ENCODE peak calls at places on chromosomes 4 and X, in four cellular contexts. G is ovary, R is uterus, U is A549. I is an unnamed sample.

GRCh38 chrX:149003863-149004660 is 501.0 kb downstream of the IDS start:
- DNase-seq in G (no peak), U (no peak), R (no peak), I (no peak)

GRCh38 chrX:135086197-135086854 is 34.0 kb downstream of the ETDB start:
- DNase-seq in R (no peak), U (peak; percentile 47), G (no peak), I (peak; percentile 28)

GRCh38 chrX:16771483-16772398 is 14.5 kb upstream of the TXLNG start:
- DNase-seq in R (no peak), U (peak; percentile 50), G (no peak), I (no peak)

GRCh38 chrX:134908235-134908834 is 82.5 kb upstream of the SMIM10 start:
- DNase-seq in R (no peak), U (no peak), G (no peak), I (no peak)

GRCh38 chr4:73692284-73692683 is 48.1 kb upstream of the CXCL8 start:
- DNase-seq in U (no peak), G (no peak), R (no peak), I (peak; percentile 28)

GRCh38 chrX:76555816-76556215 is 128.3 kb downstream of the MAGEE1 start:
- DNase-seq in G (no peak), R (no peak), U (peak; percentile 2), I (no peak)

GRCh38 chr4:108738307-108738706 is 24.5 kb downstream of the ETNPPL start:
- DNase-seq in R (no peak), G (no peak), U (no peak), I (no peak)

GRCh38 chr4:120916937-120917336 is 5.6 kb downstream of the PRDM5 start:
- DNase-seq in R (no peak), U (no peak), G (no peak), I (no peak)

GRCh38 chr4:139025841-139026240 is 10.3 kb downstream of the NOCT start:
- DNase-seq in U (no peak), R (no peak), G (no peak), I (no peak)

GRCh38 chrX:16487620-16488380 is 162.2 kb upstream of the S100G start:
- DNase-seq in G (no peak), R (no peak), U (no peak), I (no peak)

GRCh38 chr4:152115121-152115520 is 354.3 kb upstream of the GATB start:
- DNase-seq in U (no peak), R (no peak), G (no peak), I (no peak)

GRCh38 chrX:39260965-39261364 is 459.7 kb downstream of the MID1IP1 start:
- DNase-seq in G (no peak), R (no peak), U (no peak), I (no peak)

GRCh38 chr4:58600290-58600689 is 1490.1 kb upstream of the IGFBP7 start:
- DNase-seq in G (no peak), R (no peak), U (no peak), I (no peak)

GRCh38 chrX:41518841-41519220 is 71.7 kb downstream of the NYX start:
- DNase-seq in G (peak; percentile 25), U (no peak), R (no peak), I (no peak)

GRCh38 chr4:120922390-120923200 is at the start of gene PRDM5:
- DNase-seq in G (peak; percentile 89), R (peak; percentile 71), U (peak; percentile 30), I (peak; percentile 13)

GRCh38 chr4:171948038-171948437 is 134.8 kb downstream of the GALNTL6 start:
- DNase-seq in R (no peak), U (no peak), G (no peak), I (no peak)

GRCh38 chr4:87227704-87228560 is 7.5 kb upstream of the KLHL8 start:
- DNase-seq in R (no peak), U (no peak), G (no peak), I (no peak)

GRCh38 chrX:36684053-36684452 is 324.1 kb upstream of the FAM47C start:
- DNase-seq in U (no peak), G (no peak), R (no peak), I (no peak)

GRCh38 chr4:63937961-63938360 is 471.3 kb downstream of the TECRL start:
- DNase-seq in R (peak; percentile 59), G (no peak), U (no peak), I (no peak)

GRCh38 chr4:103718993-103719319 is 829 bp downstream of the TACR3 start:
- DNase-seq in U (no peak), R (no peak), G (no peak), I (no peak)

GRCh38 chr4:67934628-67935027 is 28.7 kb downstream of the TMPRSS11A start:
- DNase-seq in U (no peak), R (no peak), G (no peak), I (no peak)

GRCh38 chrX:5306654-5307121 is 922.0 kb downstream of the NLGN4X start:
- DNase-seq in G (no peak), U (no peak), R (no peak), I (no peak)

GRCh38 chrX:28223469-28223868 is 242.2 kb upstream of the DCAF8L1 start:
- DNase-seq in R (no peak), U (no peak), G (no peak), I (no peak)

GRCh38 chrX:101287402-101287801 is 3.7 kb downstream of the TAF7L start:
- DNase-seq in U (peak; percentile 10), G (no peak), R (no peak), I (no peak)

GRCh38 chr4:175386776-175387507 is 425.1 kb downstream of the GPM6A start:
- DNase-seq in U (no peak), G (no peak), R (no peak), I (no peak)

GRCh38 chr4:166078956-166079355 is 205.9 kb downstream of the TLL1 start:
- DNase-seq in G (no peak), U (no peak), R (no peak), I (no peak)

GRCh38 chrX:19334945-19335626 is 8.6 kb upstream of the PDHA1 start:
- DNase-seq in U (peak; percentile 39), R (no peak), G (no peak), I (no peak)

GRCh38 chr4:137998666-137999429 is 243.3 kb downstream of the SLC7A11 start:
- DNase-seq in G (no peak), U (no peak), R (no peak), I (no peak)

GRCh38 chr4:85402371-85402770 is 72.6 kb upstream of the ARHGAP24 start:
- DNase-seq in U (no peak), G (no peak), R (no peak), I (no peak)

GRCh38 chr4:78863254-78863869 is 75.9 kb downstream of the PAQR3 start:
- DNase-seq in G (no peak), R (no peak), U (no peak), I (no peak)

GRCh38 chr4:54254915-54255246 is 25.8 kb downstream of the PDGFRA start:
- DNase-seq in G (no peak), R (no peak), U (no peak), I (no peak)

GRCh38 chrX:151004085-151004484 is 20.9 kb downstream of the HMGB3 start:
- DNase-seq in R (no peak), G (no peak), U (no peak), I (no peak)

GRCh38 chr4:122636697-122637096 is 15.8 kb upstream of the IL21 start:
- DNase-seq in R (no peak), U (no peak), G (no peak), I (no peak)

GRCh38 chr4:122639181-122639580 is 18.3 kb upstream of the IL21 start:
- DNase-seq in R (no peak), U (no peak), G (no peak), I (no peak)

GRCh38 chr4:122635205-122635604 is 14.3 kb upstream of the IL21 start:
- DNase-seq in U (no peak), G (no peak), R (no peak), I (no peak)

GRCh38 chr4:122632396-122633143 is 11.7 kb upstream of the IL21 start:
- DNase-seq in R (no peak), G (no peak), U (no peak), I (no peak)

GRCh38 chr4:122633211-122633610 is 12.3 kb upstream of the IL21 start:
- DNase-seq in U (no peak), R (no peak), G (no peak), I (no peak)
- H3K27ac ChIP-seq in U (no peak overlapping the region), R (no peak overlapping the region), G (no peak overlapping the region), I (no peak overlapping the region)

DNA sequence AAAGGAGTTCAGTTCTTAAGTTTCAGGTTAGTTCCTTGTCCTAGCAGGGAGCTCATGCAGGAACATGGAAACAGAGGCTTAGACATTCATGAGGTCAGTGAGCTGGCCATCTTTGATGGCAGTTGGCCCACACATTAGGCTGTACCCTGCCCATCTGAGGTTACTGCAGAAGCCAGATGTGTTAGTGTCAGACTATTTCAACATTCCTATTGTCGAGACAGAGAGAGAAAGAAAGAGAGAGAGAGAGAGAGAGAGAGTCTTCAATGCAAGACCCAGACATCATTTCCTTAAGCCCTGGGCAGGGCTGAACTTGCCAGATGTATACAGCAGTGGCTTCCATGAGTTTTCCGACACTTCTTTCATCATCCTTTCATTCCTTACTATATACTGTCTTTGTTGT is 91.3 kb downstream of the PPP1R2C start:
- DNase-seq in U (no peak), G (no peak), R (no peak), I (no peak)
- H3K4me3 ChIP-seq in U (no peak overlapping the region), G (no peak overlapping the region), R (no peak overlapping the region), I (no peak overlapping the region)

DNA sequence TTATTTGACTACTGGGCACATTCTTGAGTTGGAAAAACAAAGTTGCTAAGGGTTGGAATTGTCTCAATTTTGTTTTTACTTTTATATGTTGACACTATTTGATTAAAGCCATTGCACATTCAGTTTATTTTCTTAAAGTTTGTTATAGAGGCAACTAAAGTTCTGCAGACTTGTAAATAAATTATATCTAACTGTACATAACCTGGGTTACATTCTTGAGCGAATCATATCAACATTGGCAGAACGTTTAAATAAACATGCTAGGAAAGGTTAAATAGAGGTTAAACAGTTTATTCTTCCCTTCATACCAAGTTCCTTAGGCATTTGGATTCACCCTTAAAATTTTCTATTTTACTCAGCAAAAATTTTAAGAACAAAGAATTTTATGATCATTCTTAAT is 74.5 kb downstream of the UCHL1 start:
- DNase-seq in U (no peak), R (no peak), G (no peak), I (no peak)
- TF ChIP-seq POLR2A in U (no peak), R (no peak), G (no peak), I (no peak)

DNA sequence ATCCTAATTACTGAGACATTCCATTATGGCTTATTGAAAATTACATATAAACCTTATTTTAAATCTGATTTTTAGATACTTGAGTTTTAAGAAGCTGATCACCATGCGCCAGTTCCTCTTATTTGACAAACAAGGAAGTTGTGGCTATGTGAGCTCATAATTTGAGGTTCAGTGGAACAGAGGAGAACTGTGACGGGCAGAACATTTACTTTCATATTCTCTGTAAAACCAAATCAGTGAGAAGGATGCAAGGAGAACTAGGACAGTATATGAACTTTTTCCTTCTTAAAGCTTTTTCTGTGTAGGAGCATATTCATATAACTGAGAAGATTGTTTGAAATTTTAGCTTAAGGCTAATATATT is 25.3 kb downstream of the STIM2 start:
- DNase-seq in U (no peak), G (no peak), R (no peak), I (peak; percentile 51)
- H3K27ac ChIP-seq in U (no peak overlapping the region), G (no peak overlapping the region), R (no peak overlapping the region), I (peak overlapping the region; percentile 30)

I was measured in prostate gland.